ENCODE peak calls at places on chromosomes 7 and 10, in eight cellular contexts. A is SK-N-SH, G is mesenchymal stem cell, X is substantia nigra, P is Panc1, T is foreskin keratinocyte, C is lung, U is fibroblast of lung. V is an unnamed sample.

GRCh38 chr10:95308389-95309302 is 17.8 kb upstream of the PDLIM1 start:
- DNase-seq in T (peak), P (peak), C (peak), A (no peak), X (no peak), U (peak), G (peak), V (peak)

GRCh38 chr10:14074062-14074884 is 256.5 kb downstream of the FRMD4A start:
- DNase-seq in T (peak), U (peak), G (peak), A (peak), X (no peak), P (peak), C (peak), V (peak)

GRCh38 chr10:42754155-42755027 is 28.2 kb upstream of the BMS1 start:
- DNase-seq in P (no peak), U (peak), X (no peak), G (peak), C (no peak), A (peak), T (peak), V (peak)

GRCh38 chr10:82194419-82194818 is 319.4 kb downstream of the NRG3 start:
- DNase-seq in X (no peak), A (no peak), P (no peak), T (no peak), U (no peak), G (no peak), C (no peak), V (no peak)

GRCh38 chr7:7595451-7595850 is 28.8 kb downstream of the MIOS start:
- DNase-seq in X (no peak), A (peak), G (peak), P (peak), T (peak), C (no peak), U (peak), V (peak)

GRCh38 chr10:99631496-99631895 is 11.3 kb upstream of the SLC25A28 start:
- DNase-seq in A (no peak), X (no peak), U (peak), C (no peak), T (peak), P (no peak), G (peak), V (no peak)

GRCh38 chr7:155819186-155819585 is 6.9 kb upstream of the SHH start:
- DNase-seq in A (no peak), T (no peak), P (no peak), C (no peak), X (no peak), U (no peak), G (no peak), V (no peak)

GRCh38 chr7:27170936-27171635 is 3.0 kb downstream of the HOXA10 start:
- DNase-seq in A (no peak), U (no peak), X (no peak), T (peak), C (no peak), P (no peak), G (peak), V (no peak)

GRCh38 chr7:2440608-2441245 is 35.5 kb downstream of the GRIFIN start:
- DNase-seq in X (no peak), C (peak), G (peak), T (peak), U (no peak), P (no peak), A (peak), V (peak)

GRCh38 chr10:103839867-103840746 is 15.3 kb downstream of the SH3PXD2A start:
- DNase-seq in P (no peak), U (no peak), X (peak), G (peak), T (no peak), C (peak), A (no peak), V (no peak)

GRCh38 chr7:100127866-100128601 is 1.3 kb downstream of the MBLAC1 start:
- DNase-seq in A (peak), T (no peak), C (no peak), G (peak), X (no peak), P (no peak), U (no peak), V (no peak)

GRCh38 chr7:27113991-27114866 is 11.7 kb upstream of the HOXA2 start:
- DNase-seq in C (no peak), X (no peak), G (peak), U (peak), P (no peak), A (peak), T (peak), V (peak)

GRCh38 chr7:76507723-76508406 is 2.5 kb upstream of the UPK3B start:
- DNase-seq in A (no peak), G (peak), X (no peak), U (no peak), T (peak), C (peak), P (no peak), V (no peak)

GRCh38 chr10:6409982-6410694 is 169.9 kb downstream of the PRKCQ start:
- DNase-seq in A (peak), P (no peak), U (peak), X (no peak), C (no peak), T (peak), G (peak), V (no peak)

GRCh38 chr10:27715505-27715904 is 30.1 kb downstream of the MKX start:
- DNase-seq in C (no peak), G (no peak), T (no peak), A (no peak), X (no peak), P (no peak), U (no peak), V (no peak)

GRCh38 chr10:18164771-18165361 is 24.6 kb downstream of the CACNB2 start:
- DNase-seq in G (peak), X (no peak), P (no peak), T (no peak), A (no peak), U (peak), C (no peak), V (no peak)

GRCh38 chr7:28149291-28150101 is 31.1 kb downstream of the JAZF1 start:
- DNase-seq in C (no peak), X (no peak), T (no peak), G (no peak), A (no peak), U (no peak), P (no peak), V (no peak)

GRCh38 chr10:82377608-82378007 is 502.6 kb downstream of the NRG3 start:
- DNase-seq in G (peak), A (no peak), C (no peak), U (peak), P (no peak), T (no peak), X (no peak), V (no peak)

GRCh38 chr7:149717481-149717880 is 55.9 kb downstream of the ZNF467 start:
- DNase-seq in G (no peak), A (no peak), X (no peak), C (no peak), T (no peak), P (no peak), U (no peak), V (no peak)

GRCh38 chr10:6915307-6915706 is 335.2 kb upstream of the PRKCQ start:
- DNase-seq in U (no peak), T (no peak), A (no peak), X (no peak), C (no peak), G (no peak), P (no peak), V (no peak)

GRCh38 chr7:132400667-132401142 is 175.6 kb downstream of the PLXNA4 start:
- DNase-seq in G (no peak), C (no peak), T (no peak), A (no peak), P (no peak), X (no peak), U (no peak), V (no peak)

GRCh38 chr7:14195896-14196295 is 206.4 kb upstream of the ETV1 start:
- DNase-seq in X (no peak), U (no peak), P (no peak), A (no peak), T (no peak), G (no peak), C (no peak), V (no peak)

GRCh38 chr7:80313716-80314115 is 179.1 kb downstream of the GNAI1 start:
- DNase-seq in P (no peak), G (no peak), C (no peak), A (no peak), X (no peak), U (no peak), T (no peak), V (no peak)

GRCh38 chr7:76377186-76377918 is 18.6 kb upstream of the YWHAG start:
- DNase-seq in U (no peak), T (no peak), X (peak), P (no peak), G (no peak), A (no peak), C (no peak), V (no peak)

GRCh38 chr7:112423987-112424386 is 26.3 kb upstream of the IFRD1 start:
- DNase-seq in C (no peak), A (no peak), G (no peak), X (no peak), U (no peak), T (no peak), P (no peak), V (no peak)

GRCh38 chr10:132439025-132439388 is 42.0 kb downstream of the PWWP2B start:
- DNase-seq in C (no peak), P (no peak), T (no peak), A (no peak), G (no peak), U (no peak), X (no peak), V (no peak)

GRCh38 chr10:3803884-3804741 is 19.1 kb upstream of the KLF6 start:
- DNase-seq in U (no peak), G (peak), P (no peak), A (no peak), X (no peak), C (no peak), T (no peak), V (no peak)

GRCh38 chr7:134431805-134432204 is 27.1 kb downstream of the AKR1B1 start:
- DNase-seq in U (no peak), A (peak), P (no peak), X (no peak), G (no peak), C (no peak), T (no peak), V (no peak)
- H3K27ac ChIP-seq in U (peak), A (peak), P (no peak), X (no peak), G (no peak), C (no peak), T (no peak), V (peak)

GRCh38 chr7:111107576-111107975 is 16.6 kb downstream of the LRRN3 start:
- DNase-seq in A (no peak), G (peak), P (no peak), U (peak), X (no peak), C (no peak), T (no peak), V (no peak)
- H3K27ac ChIP-seq in A (no peak), G (no peak), P (no peak), U (no peak), X (no peak), C (no peak), T (no peak), V (no peak)

DNA sequence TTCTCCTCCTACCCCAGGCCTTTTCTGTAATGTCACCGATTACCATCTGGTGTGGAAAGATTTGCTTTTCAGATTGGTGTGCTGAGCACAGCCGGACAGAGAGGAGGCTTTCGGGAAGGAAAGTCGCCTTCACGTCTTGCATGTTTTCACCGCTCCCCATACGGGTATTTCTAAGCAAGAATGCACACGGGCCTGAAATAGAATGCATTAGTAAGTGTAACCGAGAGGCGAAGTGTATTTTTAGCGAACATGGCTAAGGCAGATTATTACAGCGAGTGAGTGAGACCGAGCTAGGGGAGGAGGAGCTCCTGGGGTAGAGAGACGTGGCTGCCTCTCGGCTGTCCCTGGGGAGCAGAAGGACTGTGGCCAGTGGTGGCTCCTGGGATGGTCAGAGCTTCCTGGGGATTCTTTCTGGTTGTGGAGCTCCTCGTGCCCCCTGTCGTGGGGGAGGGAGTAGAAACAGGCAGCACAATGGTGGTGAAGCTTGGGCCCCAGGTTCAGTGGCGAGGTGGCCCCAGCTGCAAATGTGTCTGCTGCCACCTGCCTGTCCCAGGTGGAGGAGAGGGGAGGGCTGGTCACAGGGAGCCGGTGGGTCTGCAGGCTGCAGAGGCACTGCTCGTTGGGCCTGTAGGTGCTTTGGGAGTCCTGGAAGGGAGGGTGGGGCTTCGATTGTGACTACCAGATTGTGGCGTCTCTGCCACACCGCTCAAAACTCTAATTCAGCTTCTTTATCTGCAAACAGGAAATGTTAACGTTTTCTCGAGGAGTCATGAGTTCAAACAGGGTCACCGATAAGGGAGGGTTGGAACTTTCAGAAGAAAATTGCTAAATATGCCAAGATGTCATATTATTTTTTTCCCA is 135.8 kb downstream of the CAMK1D start:
- DNase-seq in P (no peak), G (no peak), T (no peak), A (no peak), U (no peak), C (no peak), X (no peak), V (no peak)
- H3K27ac ChIP-seq in P (no peak), G (no peak), T (no peak), A (no peak), U (no peak), C (no peak), X (no peak), V (no peak)

GRCh38 chr10:73940634-73941221 is 29.8 kb downstream of the PLAU start:
- DNase-seq in T (no peak), X (peak), A (peak), P (no peak), C (peak), G (peak), U (peak), V (peak)
- H3K27ac ChIP-seq in T (peak), X (no peak), A (peak), P (peak), C (peak), G (peak), U (peak), V (peak)

DNA sequence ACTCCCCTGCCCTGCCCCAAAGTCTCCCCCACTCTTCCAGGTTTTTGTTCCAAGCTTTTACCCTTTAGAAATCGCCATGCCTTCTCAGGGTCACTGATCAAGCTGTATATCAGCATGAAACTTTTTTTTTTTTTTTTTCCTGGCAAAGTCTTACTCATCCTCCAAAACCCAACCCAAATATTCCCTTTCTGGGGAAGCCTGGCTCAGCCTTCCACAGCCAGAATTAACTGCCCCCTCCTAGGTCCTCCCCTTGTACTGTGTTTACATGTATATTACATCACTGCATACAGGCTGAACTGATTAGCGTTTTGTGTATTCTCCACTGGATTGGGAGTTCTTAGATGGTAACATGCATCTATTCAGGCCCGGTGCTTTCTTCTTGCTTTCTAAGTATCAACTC is 4.6 kb upstream of the NOBOX start:
- DNase-seq in U (peak), A (no peak), C (no peak), X (no peak), T (peak), P (no peak), G (no peak), V (peak)
- H3K27ac ChIP-seq in U (no peak), A (no peak), C (no peak), X (no peak), T (peak), P (no peak), G (no peak), V (peak)